ENCODE peak calls at places on chromosomes 13 and 19, in seven cellular contexts. B, Z, R, H, N, Y and C are unnamed samples.

GRCh38 chr19:56170261-56170660 is 5.5 kb upstream of the GALP start:
- DNase-seq in B (no peak), R (peak; percentile 28), N (no peak), Y (no peak), Z (no peak), H (no peak), C (no peak)

GRCh38 chr13:39353988-39354387 is 249.0 kb downstream of the LHFPL6 start:
- DNase-seq in H (no peak), Y (no peak), R (peak; percentile 29), Z (no peak), N (no peak), B (no peak), C (no peak)

GRCh38 chr13:35266412-35266811 is 210.1 kb downstream of the MAB21L1 start:
- DNase-seq in Z (no peak), N (no peak), R (no peak), B (no peak), H (no peak), Y (no peak), C (no peak)

GRCh38 chr13:49569993-49570689 is 15.2 kb downstream of the RCBTB1 start:
- DNase-seq in R (no peak), N (no peak), B (no peak), Y (no peak), H (no peak), Z (peak; percentile 66), C (no peak)

GRCh38 chr19:13098291-13099072 is 4.2 kb downstream of the LYL1 start:
- DNase-seq in H (no peak), Y (peak; percentile 46), R (peak; percentile 55), Z (peak; percentile 64), N (peak; percentile 38), B (peak; percentile 50), C (no peak)

GRCh38 chr19:6150289-6150688 is 14.8 kb downstream of the ACSBG2 start:
- DNase-seq in B (no peak), H (no peak), N (no peak), R (peak; percentile 43), Y (no peak), Z (no peak), C (no peak)

GRCh38 chr19:54430306-54431254 is 15.3 kb downstream of the TTYH1 start:
- DNase-seq in B (peak; percentile 53), R (peak; percentile 68), N (no peak), Z (peak; percentile 73), H (no peak), Y (peak; percentile 19), C (peak; percentile 77)

GRCh38 chr19:900302-901111 is 7.2 kb downstream of the RNU6-9 start:
- DNase-seq in Z (peak; percentile 39), N (no peak), R (no peak), B (peak; percentile 55), Y (no peak), H (no peak), C (no peak)

GRCh38 chr19:57317503-57317902 is 2.8 kb upstream of the ZNF543 start:
- DNase-seq in B (no peak), Z (no peak), H (no peak), N (no peak), Y (no peak), R (no peak), C (no peak)

GRCh38 chr19:5452594-5453565 is 2.3 kb upstream of the ZNRF4 start:
- DNase-seq in B (no peak), R (peak; percentile 5), Y (no peak), Z (peak; percentile 72), N (no peak), H (no peak), C (peak; percentile 57)

GRCh38 chr19:12872255-12872654 is 9.0 kb downstream of the DNASE2 start:
- DNase-seq in B (no peak), Z (no peak), R (no peak), N (no peak), Y (no peak), H (no peak), C (no peak)

GRCh38 chr13:27442071-27442647 is 8.2 kb downstream of the MTIF3 start:
- DNase-seq in N (no peak), R (no peak), B (no peak), Z (no peak), H (no peak), Y (no peak), C (peak; percentile 83)

GRCh38 chr13:89097994-89098393 is 1426.8 kb downstream of the SLITRK5 start:
- DNase-seq in N (no peak), Z (no peak), B (no peak), H (no peak), Y (peak; percentile 91), R (no peak), C (no peak)

GRCh38 chr13:73702419-73703071 is 431.7 kb downstream of the KLF12 start:
- DNase-seq in H (no peak), N (no peak), B (no peak), Y (no peak), R (no peak), Z (no peak), C (no peak)

GRCh38 chr19:5335101-5335500 is 5.5 kb downstream of the PTPRS start:
- DNase-seq in Z (no peak), N (no peak), Y (no peak), R (no peak), B (no peak), H (no peak), C (no peak)